ENCODE peak calls at places on chromosome 20, in seven cellular contexts. U, K, Q, B, H, E and D are unnamed samples.

GRCh38 chr20:57061058-57061900 is 205.2 kb downstream of the BMP7 start:
- DNase-seq in K (peak; percentile 84), U (no peak), Q (peak; percentile 72), E (no peak), H (peak; percentile 52), B (no peak), D (no peak)

GRCh38 chr20:24968278-24968677 is 19.2 kb downstream of the CST7 start:
- DNase-seq in K (no peak), U (no peak), E (no peak), H (no peak), B (no peak), Q (no peak), D (no peak)

GRCh38 chr20:36862857-36863668 is 12.9 kb upstream of the TLDC2 start:
- DNase-seq in E (no peak), Q (no peak), K (peak; percentile 43), U (no peak), H (peak; percentile 62), B (no peak), D (no peak)

GRCh38 chr20:58815448-58815847 is 35.3 kb downstream of the GNAS-AS1 start:
- DNase-seq in H (no peak), Q (no peak), U (no peak), K (no peak), B (no peak), E (no peak), D (no peak)

GRCh38 chr20:25022680-25023079 is 30.1 kb upstream of the APMAP start:
- DNase-seq in K (no peak), E (peak; percentile 77), Q (no peak), B (peak; percentile 66), U (no peak), H (no peak), D (no peak)

GRCh38 chr20:12829121-12829520 is 179.7 kb upstream of the SPTLC3 start:
- DNase-seq in U (no peak), K (no peak), Q (no peak), B (no peak), H (no peak), E (no peak), D (no peak)

GRCh38 chr20:25277051-25277801 is 29.3 kb downstream of the PYGB start:
- DNase-seq in H (no peak), U (no peak), Q (peak; percentile 11), E (peak; percentile 75), K (no peak), B (peak; percentile 86), D (no peak)

GRCh38 chr20:5316188-5317158 is at the start of gene PROKR2:
- DNase-seq in H (peak; percentile 4), U (no peak), E (no peak), K (peak; percentile 86), B (no peak), Q (no peak), D (no peak)

GRCh38 chr20:47003223-47003622 is 108.6 kb downstream of the EYA2 start:
- DNase-seq in H (no peak), U (no peak), K (no peak), Q (no peak), E (no peak), B (no peak), D (no peak)

GRCh38 chr20:34549291-34549928 is 9.1 kb upstream of the MAP1LC3A start:
- DNase-seq in K (peak; percentile 93), B (no peak), H (peak; percentile 39), U (no peak), E (no peak), Q (no peak), D (no peak)

GRCh38 chr20:58131581-58132142 is 96.8 kb downstream of the ANKRD60 start:
- DNase-seq in E (peak; percentile 63), K (no peak), Q (peak; percentile 9), B (no peak), U (no peak), H (peak; percentile 75), D (no peak)

GRCh38 chr20:47191074-47191673 is 165.3 kb downstream of the ZMYND8 start:
- DNase-seq in H (peak; percentile 20), E (no peak), Q (no peak), U (no peak), B (no peak), K (no peak), D (no peak)

GRCh38 chr20:40486297-40486696 is 202.7 kb downstream of the MAFB start:
- DNase-seq in U (no peak), H (no peak), E (no peak), Q (no peak), B (no peak), K (no peak), D (no peak)

GRCh38 chr20:24837721-24838456 is 111.2 kb upstream of the CST7 start:
- DNase-seq in U (no peak), H (peak; percentile 45), B (no peak), E (no peak), Q (no peak), K (no peak), D (no peak)

DNA sequence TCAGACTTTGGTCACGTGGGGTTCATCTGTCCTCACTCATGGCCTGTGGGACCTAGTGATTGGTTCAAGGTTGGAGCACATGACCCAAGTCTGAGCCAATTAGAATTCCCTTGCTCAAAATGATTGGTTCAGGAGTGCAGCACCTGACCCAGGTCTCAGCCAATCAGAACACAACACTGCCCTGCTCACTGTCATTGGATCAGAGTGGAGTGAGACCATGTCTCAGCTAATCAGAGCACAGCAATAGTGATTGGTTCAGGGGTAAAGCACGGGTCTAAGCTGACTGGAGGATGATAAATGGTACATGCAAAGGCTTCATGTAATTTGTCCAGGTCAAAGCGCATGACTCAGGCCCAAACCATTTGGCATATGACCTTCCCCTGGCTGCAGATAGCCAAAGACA is 102.2 kb downstream of the PREX1 start:
- DNase-seq in H (peak; percentile 19), Q (no peak), U (no peak), B (no peak), E (no peak), K (no peak), D (no peak)
- H3K36me3 ChIP-seq in H (no peaks in the 10 kb centered on the region), Q (no peaks in the 10 kb centered on the region), U (peaks cover 14% of the 10 kb centered on the region), B (no peaks in the 10 kb centered on the region), E (no peaks in the 10 kb centered on the region), K (no peaks in the 10 kb centered on the region), D (no peaks in the 10 kb centered on the region)

DNA sequence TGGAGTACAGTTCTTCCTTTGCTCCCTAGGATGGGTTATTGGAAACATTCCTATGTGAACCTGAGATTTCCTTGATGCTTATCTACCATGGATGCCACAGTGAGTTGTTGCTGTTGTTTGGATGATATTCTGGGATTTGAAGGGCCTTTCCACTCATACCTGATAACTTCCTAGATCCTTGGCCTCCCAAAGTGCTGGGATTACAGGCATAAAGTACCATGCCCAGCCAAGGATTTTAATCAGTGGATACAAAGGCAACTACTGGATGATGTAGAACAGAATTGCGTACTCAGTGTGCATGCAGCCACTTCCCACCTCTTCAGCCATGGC is 20.0 kb downstream of the PPP1R16B start:
- DNase-seq in E (no peak), Q (no peak), B (no peak), K (no peak), H (no peak), U (no peak), D (no peak)
- H3K36me3 ChIP-seq in E (no peaks in the 10 kb centered on the region), Q (no peaks in the 10 kb centered on the region), B (no peaks in the 10 kb centered on the region), K (peaks cover 5% of the 10 kb centered on the region), H (no peaks in the 10 kb centered on the region), U (peaks cover 12% of the 10 kb centered on the region), D (peaks cover 21% of the 10 kb centered on the region)

GRCh38 chr20:62330576-62331317 is 27.9 kb downstream of the ADRM1 start:
- DNase-seq in K (no peak), Q (no peak), U (no peak), B (peak; percentile 24), E (no peak), H (no peak), D (no peak)
- H3K36me3 ChIP-seq in K (peaks cover 17% of the 10 kb centered on the region), Q (no peaks in the 10 kb centered on the region), U (no peaks in the 10 kb centered on the region), B (peaks cover 90% of the 10 kb centered on the region), E (peaks cover 100% of the 10 kb centered on the region), H (no peaks in the 10 kb centered on the region), D (no peaks in the 10 kb centered on the region)

GRCh38 chr20:44491635-44492395 is 16.1 kb downstream of the TTPAL start:
- DNase-seq in U (no peak), Q (no peak), H (peak; percentile 89), B (no peak), E (no peak), K (no peak), D (no peak)

GRCh38 chr20:44495802-44496481 is 20.3 kb downstream of the TTPAL start:
- DNase-seq in E (no peak), K (no peak), Q (peak; percentile 30), B (no peak), H (peak; percentile 97), U (no peak), D (no peak)

GRCh38 chr20:44494681-44495080 is 19.0 kb downstream of the TTPAL start:
- DNase-seq in Q (no peak), E (no peak), B (no peak), K (no peak), U (no peak), H (no peak), D (no peak)

GRCh38 chr20:44495257-44495656 is 19.6 kb downstream of the TTPAL start:
- DNase-seq in Q (no peak), E (no peak), K (no peak), B (no peak), U (no peak), H (peak; percentile 84), D (no peak)

GRCh38 chr20:44494266-44494665 is 18.6 kb downstream of the TTPAL start:
- DNase-seq in U (no peak), B (no peak), H (peak; percentile 67), Q (no peak), K (no peak), E (no peak), D (no peak)
- H3K36me3 ChIP-seq in U (peaks cover 54% of the 10 kb centered on the region), B (peaks cover 99% of the 10 kb centered on the region), H (peaks cover 22% of the 10 kb centered on the region), Q (no peaks in the 10 kb centered on the region), K (peaks cover 22% of the 10 kb centered on the region), E (peaks cover 89% of the 10 kb centered on the region), D (peaks cover 91% of the 10 kb centered on the region)